ENCODE peak calls at places on chromosomes 5 and 9, in seven cellular contexts. M, H, Y, A, J, Q and L are unnamed samples.

GRCh38 chr5:1497795-1498622 is 25.8 kb downstream of the LPCAT1 start:
- DNase-seq in Q (no peak), H (no peak), M (no peak), Y (no peak), A (no peak), J (no peak), L (no peak)

GRCh38 chr5:133611357-133612020 is 852 bp downstream of the FSTL4 start:
- DNase-seq in H (no peak), A (no peak), J (no peak), Q (peak), Y (no peak), M (no peak), L (no peak)

GRCh38 chr5:77430726-77431125 is 61.4 kb downstream of the WDR41 start:
- DNase-seq in Y (no peak), Q (no peak), M (peak), A (no peak), H (no peak), J (no peak), L (no peak)

GRCh38 chr9:35091536-35091935 is 4.9 kb downstream of the PIGO start:
- DNase-seq in A (no peak), J (no peak), Q (no peak), H (no peak), Y (no peak), M (no peak), L (no peak)

GRCh38 chr5:56429110-56429561 is 196.0 kb upstream of the ANKRD55 start:
- DNase-seq in J (no peak), A (no peak), M (no peak), H (no peak), Y (no peak), Q (no peak), L (no peak)

GRCh38 chr9:77926314-77926959 is 105.2 kb downstream of the GNAQ start:
- DNase-seq in Q (no peak), H (no peak), Y (no peak), J (peak), A (no peak), M (peak), L (no peak)

GRCh38 chr5:132774896-132775295 is 2.1 kb downstream of the SEPTIN8 start:
- DNase-seq in A (no peak), Q (peak), H (no peak), M (no peak), J (no peak), Y (no peak), L (no peak)

GRCh38 chr5:160923431-160923830 is 71.4 kb upstream of the ATP10B start:
- DNase-seq in A (no peak), H (no peak), M (no peak), Q (no peak), J (no peak), Y (no peak), L (no peak)

GRCh38 chr5:43560128-43560527 is 3.3 kb upstream of the PAIP1 start:
- DNase-seq in Y (no peak), M (peak), J (no peak), Q (no peak), H (no peak), A (no peak), L (no peak)

GRCh38 chr9:100690438-100690837 is 112.6 kb downstream of the CAVIN4 start:
- DNase-seq in M (no peak), H (no peak), Y (no peak), Q (no peak), J (no peak), A (no peak), L (no peak)

GRCh38 chr9:16387382-16387781 is 483.1 kb downstream of the BNC2 start:
- DNase-seq in Q (no peak), M (peak), A (no peak), H (no peak), Y (no peak), J (no peak), L (no peak)

GRCh38 chr5:96714951-96715451 is 52.8 kb downstream of the CAST start:
- DNase-seq in J (peak), H (peak), Q (no peak), Y (peak), A (peak), M (peak), L (peak)

GRCh38 chr9:14531424-14532269 is 161.6 kb downstream of the ZDHHC21 start:
- DNase-seq in H (no peak), A (no peak), Y (no peak), Q (no peak), J (no peak), M (no peak), L (no peak)

GRCh38 chr5:107532182-107532878 is 138.4 kb downstream of the EFNA5 start:
- DNase-seq in M (no peak), Y (no peak), A (no peak), Q (no peak), H (no peak), J (no peak), L (no peak)

GRCh38 chr5:132679717-132680380 is 6.1 kb downstream of the IL4 start:
- DNase-seq in H (no peak), Y (no peak), Q (no peak), A (no peak), J (no peak), M (peak), L (no peak)